ENCODE peak calls at places on chromosomes 5 and 9, in four cellular contexts. One of them, this sample, is unnamed.

GRCh38 chr5:132679166-132679565 is 5.4 kb downstream of the IL4 start:
- DNase-seq in activated CD8-positive, alpha-beta T cell treated with anti-CD3 and anti-CD28 coated beads for 36 hours: no peak
- DNase-seq in upper lobe of right lung: no peak
- DNase-seq in IMR-90: no peak
- DNase-seq in this sample: no peak

GRCh38 chr5:19018822-19019221 is 969.2 kb downstream of the CDH18 start:
- DNase-seq in IMR-90: no peak
- DNase-seq in upper lobe of right lung: no peak
- DNase-seq in activated CD8-positive, alpha-beta T cell treated with anti-CD3 and anti-CD28 coated beads for 36 hours: no peak
- DNase-seq in this sample: no peak

GRCh38 chr9:25129537-25129936 is 548.7 kb downstream of the TUSC1 start:
- DNase-seq in upper lobe of right lung: no peak
- DNase-seq in activated CD8-positive, alpha-beta T cell treated with anti-CD3 and anti-CD28 coated beads for 36 hours: no peak
- DNase-seq in IMR-90: no peak
- DNase-seq in this sample: no peak

GRCh38 chr5:76446776-76447175 is 43.7 kb downstream of the IQGAP2 start:
- DNase-seq in upper lobe of right lung: no peak
- DNase-seq in IMR-90: no peak
- DNase-seq in activated CD8-positive, alpha-beta T cell treated with anti-CD3 and anti-CD28 coated beads for 36 hours: no peak
- DNase-seq in this sample: no peak

GRCh38 chr5:23506329-23507236 is 826 bp upstream of the PRDM9 start:
- DNase-seq in upper lobe of right lung: no peak
- DNase-seq in activated CD8-positive, alpha-beta T cell treated with anti-CD3 and anti-CD28 coated beads for 36 hours: no peak
- DNase-seq in IMR-90: no peak
- DNase-seq in this sample: no peak

GRCh38 chr5:133292300-133292699 is 240.5 kb downstream of the HSPA4 start:
- DNase-seq in IMR-90: no peak
- DNase-seq in upper lobe of right lung: no peak
- DNase-seq in activated CD8-positive, alpha-beta T cell treated with anti-CD3 and anti-CD28 coated beads for 36 hours: peak
- DNase-seq in this sample: no peak

GRCh38 chr5:138989720-138990119 is 114.6 kb upstream of the LRRTM2 start:
- DNase-seq in upper lobe of right lung: no peak
- DNase-seq in activated CD8-positive, alpha-beta T cell treated with anti-CD3 and anti-CD28 coated beads for 36 hours: no peak
- DNase-seq in IMR-90: peak
- DNase-seq in this sample: no peak

GRCh38 chr5:66538531-66538930 is 57.7 kb upstream of the MAST4 start:
- DNase-seq in activated CD8-positive, alpha-beta T cell treated with anti-CD3 and anti-CD28 coated beads for 36 hours: no peak
- DNase-seq in upper lobe of right lung: no peak
- DNase-seq in IMR-90: no peak
- DNase-seq in this sample: no peak

GRCh38 chr5:111120911-111121310 is 28.8 kb downstream of the WDR36 start:
- DNase-seq in activated CD8-positive, alpha-beta T cell treated with anti-CD3 and anti-CD28 coated beads for 36 hours: no peak
- DNase-seq in upper lobe of right lung: no peak
- DNase-seq in IMR-90: no peak
- DNase-seq in this sample: no peak

GRCh38 chr5:103120607-103121200 is 603 bp downstream of the PPIP5K2 start:
- DNase-seq in IMR-90: peak
- DNase-seq in activated CD8-positive, alpha-beta T cell treated with anti-CD3 and anti-CD28 coated beads for 36 hours: peak
- DNase-seq in upper lobe of right lung: no peak
- DNase-seq in this sample: no peak

GRCh38 chr5:43007246-43007910 is 32.7 kb downstream of the ANXA2R start:
- DNase-seq in upper lobe of right lung: peak
- DNase-seq in activated CD8-positive, alpha-beta T cell treated with anti-CD3 and anti-CD28 coated beads for 36 hours: peak
- DNase-seq in IMR-90: peak
- DNase-seq in this sample: peak

GRCh38 chr5:157681048-157681447 is 9.7 kb downstream of the C5orf52 start:
- DNase-seq in IMR-90: no peak
- DNase-seq in activated CD8-positive, alpha-beta T cell treated with anti-CD3 and anti-CD28 coated beads for 36 hours: no peak
- DNase-seq in upper lobe of right lung: no peak
- DNase-seq in this sample: no peak

GRCh38 chr5:135107101-135107500 is 73.1 kb upstream of the PITX1 start:
- DNase-seq in upper lobe of right lung: peak
- DNase-seq in activated CD8-positive, alpha-beta T cell treated with anti-CD3 and anti-CD28 coated beads for 36 hours: no peak
- DNase-seq in IMR-90: no peak
- DNase-seq in this sample: no peak

GRCh38 chr9:104287255-104287872 is 193.3 kb downstream of the SMC2 start:
- DNase-seq in IMR-90: no peak
- DNase-seq in upper lobe of right lung: no peak
- DNase-seq in activated CD8-positive, alpha-beta T cell treated with anti-CD3 and anti-CD28 coated beads for 36 hours: no peak
- DNase-seq in this sample: no peak

GRCh38 chr5:81755320-81755719 is 4.4 kb upstream of the SSBP2 start:
- DNase-seq in IMR-90: peak
- DNase-seq in activated CD8-positive, alpha-beta T cell treated with anti-CD3 and anti-CD28 coated beads for 36 hours: no peak
- DNase-seq in upper lobe of right lung: no peak
- DNase-seq in this sample: no peak

GRCh38 chr9:95620722-95621121 is 104.0 kb upstream of the PTCH1 start:
- DNase-seq in IMR-90: no peak
- DNase-seq in activated CD8-positive, alpha-beta T cell treated with anti-CD3 and anti-CD28 coated beads for 36 hours: no peak
- DNase-seq in upper lobe of right lung: no peak
- DNase-seq in this sample: no peak

GRCh38 chr5:94802450-94802849 is 184.0 kb downstream of the SLF1 start:
- DNase-seq in upper lobe of right lung: no peak
- DNase-seq in activated CD8-positive, alpha-beta T cell treated with anti-CD3 and anti-CD28 coated beads for 36 hours: no peak
- DNase-seq in IMR-90: peak
- DNase-seq in this sample: no peak

DNA sequence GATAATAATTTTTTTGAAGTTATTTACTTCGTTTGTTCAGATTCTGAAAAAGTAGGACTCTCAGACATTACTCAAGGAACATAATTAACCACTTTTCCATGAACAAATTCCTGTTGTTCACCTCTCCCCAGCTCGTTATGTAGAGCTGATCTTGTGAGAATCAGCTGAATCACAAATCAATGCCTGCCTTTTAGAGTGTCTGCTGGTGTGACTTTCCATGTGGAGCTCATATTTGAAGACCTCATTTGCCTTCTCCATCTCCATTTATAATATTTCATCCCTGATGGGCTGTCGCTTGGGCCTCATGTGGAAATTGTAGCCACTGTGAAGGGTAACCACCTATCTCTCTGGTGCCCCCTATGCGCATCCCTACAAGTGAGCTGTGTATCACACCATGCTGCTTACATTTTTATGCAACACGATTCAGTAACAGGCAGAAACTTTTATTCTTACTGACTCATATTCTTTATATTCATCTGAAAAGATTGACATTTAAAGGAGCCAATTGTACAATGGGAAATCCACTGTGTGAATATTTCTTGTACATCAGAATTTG is 111.3 kb downstream of the STK32A start:
- DNase-seq in activated CD8-positive, alpha-beta T cell treated with anti-CD3 and anti-CD28 coated beads for 36 hours: no peak
- DNase-seq in IMR-90: no peak
- DNase-seq in upper lobe of right lung: no peak
- DNase-seq in this sample: no peak
- TF ChIP-seq CTCF in activated CD8-positive, alpha-beta T cell treated with anti-CD3 and anti-CD28 coated beads for 36 hours: no peak
- TF ChIP-seq CTCF in IMR-90: no peak
- TF ChIP-seq CTCF in upper lobe of right lung: no peak
- TF ChIP-seq CTCF in this sample: no peak

DNA sequence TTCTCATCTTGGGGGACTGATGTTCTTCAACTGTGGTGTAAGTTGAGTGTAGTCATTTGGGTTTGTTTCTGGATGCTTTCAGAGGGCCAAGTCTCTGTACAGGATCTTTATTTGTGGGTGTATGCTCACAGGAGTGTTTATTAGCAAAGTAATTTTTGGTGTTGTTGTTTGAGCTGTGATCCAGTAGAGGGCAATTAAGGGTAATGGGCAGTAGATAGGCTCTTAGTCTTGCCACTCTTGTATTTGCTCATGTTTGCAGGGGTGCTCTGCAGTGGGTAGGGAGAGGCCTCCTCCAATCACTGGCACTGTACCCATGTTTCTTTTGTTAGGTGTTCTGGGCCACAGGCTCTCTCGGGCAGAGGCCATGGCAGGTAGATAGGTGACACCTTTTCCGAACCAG is 45.9 kb upstream of the ITGA2 start:
- DNase-seq in activated CD8-positive, alpha-beta T cell treated with anti-CD3 and anti-CD28 coated beads for 36 hours: no peak
- DNase-seq in IMR-90: no peak
- DNase-seq in upper lobe of right lung: no peak
- DNase-seq in this sample: no peak
- TF ChIP-seq CTCF in activated CD8-positive, alpha-beta T cell treated with anti-CD3 and anti-CD28 coated beads for 36 hours: no peak
- TF ChIP-seq CTCF in IMR-90: peak
- TF ChIP-seq CTCF in upper lobe of right lung: no peak
- TF ChIP-seq CTCF in this sample: peak

DNA sequence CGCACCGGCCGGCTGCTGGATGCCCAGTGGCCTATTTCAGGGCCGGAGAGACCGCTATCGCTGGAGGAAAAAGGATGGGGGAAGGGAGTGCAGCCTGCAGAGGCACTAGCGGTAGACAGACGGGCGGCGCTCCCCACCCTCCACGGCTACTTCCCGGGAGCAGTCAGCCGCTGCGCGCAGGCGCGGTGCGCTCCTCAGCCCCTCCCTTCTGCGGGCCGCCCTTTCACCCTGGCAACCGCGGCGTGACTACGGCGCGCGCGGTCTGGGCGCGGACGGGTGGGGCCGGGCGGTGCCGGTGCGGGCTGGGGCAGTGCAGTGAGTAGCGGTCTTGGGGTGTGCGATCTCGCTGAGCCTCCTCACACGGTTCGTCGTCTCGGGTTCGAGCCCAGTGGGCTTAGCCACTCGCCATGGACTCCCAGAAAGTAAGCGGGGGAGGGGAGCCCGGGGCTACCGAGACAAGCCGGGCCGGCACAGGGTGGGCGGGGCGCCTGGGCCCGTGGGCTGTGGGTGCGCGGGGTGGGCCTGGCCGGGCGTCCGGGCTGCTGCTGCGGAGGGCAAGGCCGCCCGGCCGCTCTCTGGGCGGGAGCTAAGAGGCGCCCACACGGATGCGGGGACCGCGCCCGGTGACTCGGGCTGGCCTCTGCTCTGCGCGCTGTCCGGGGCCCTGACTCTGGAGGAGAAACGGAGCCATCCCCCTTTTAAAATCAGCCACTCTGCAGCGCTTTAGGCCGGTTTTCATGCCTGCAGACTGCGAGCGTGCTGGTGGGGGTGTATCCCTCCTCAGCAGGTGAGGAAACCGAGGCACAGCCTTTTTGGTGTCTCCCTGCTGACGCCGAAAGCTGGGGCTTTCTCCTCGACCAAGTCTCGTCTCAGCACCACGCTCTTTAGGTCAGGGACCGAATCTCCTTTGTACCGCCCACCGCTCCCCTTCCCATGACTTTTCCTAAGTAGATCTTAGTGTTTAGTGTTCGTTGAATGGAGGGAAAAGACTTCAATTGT is at the start of gene FSD1L:
- DNase-seq in upper lobe of right lung: peak
- DNase-seq in IMR-90: peak
- DNase-seq in activated CD8-positive, alpha-beta T cell treated with anti-CD3 and anti-CD28 coated beads for 36 hours: peak
- DNase-seq in this sample: peak
- TF ChIP-seq CTCF in upper lobe of right lung: peak
- TF ChIP-seq CTCF in IMR-90: peak
- TF ChIP-seq CTCF in activated CD8-positive, alpha-beta T cell treated with anti-CD3 and anti-CD28 coated beads for 36 hours: no peak
- TF ChIP-seq CTCF in this sample: peak

GRCh38 chr5:180799194-180799593 is 3.4 kb downstream of the MGAT1 start:
- DNase-seq in activated CD8-positive, alpha-beta T cell treated with anti-CD3 and anti-CD28 coated beads for 36 hours: no peak
- DNase-seq in upper lobe of right lung: no peak
- DNase-seq in IMR-90: no peak
- DNase-seq in this sample: no peak
- TF ChIP-seq CTCF in activated CD8-positive, alpha-beta T cell treated with anti-CD3 and anti-CD28 coated beads for 36 hours: no peak
- TF ChIP-seq CTCF in upper lobe of right lung: peak
- TF ChIP-seq CTCF in IMR-90: peak
- TF ChIP-seq CTCF in this sample: no peak